ENCODE peak calls at places on chromosomes 3 and 15, in nine cellular contexts. One of them, this sample, is unnamed.

GRCh38 chr15:92611995-92612745 is 43.4 kb downstream of the FAM174B start:
- DNase-seq in A673: no peak
- DNase-seq in right lobe of liver: no peak
- DNase-seq in neural progenitor cell: no peak
- DNase-seq in Peyer's patch: peak
- DNase-seq in dorsolateral prefrontal cortex: peak
- DNase-seq in PC-9: no peak
- DNase-seq in fibroblast of lung: peak
- DNase-seq in pancreas: no peak
- DNase-seq in this sample: peak

GRCh38 chr3:99952306-99952705 is 134.6 kb downstream of the CMSS1 start:
- DNase-seq in Peyer's patch: no peak
- DNase-seq in fibroblast of lung: peak
- DNase-seq in PC-9: no peak
- DNase-seq in neural progenitor cell: no peak
- DNase-seq in right lobe of liver: no peak
- DNase-seq in A673: no peak
- DNase-seq in pancreas: no peak
- DNase-seq in dorsolateral prefrontal cortex: no peak
- DNase-seq in this sample: no peak

GRCh38 chr3:177935008-177935407 is 601.2 kb upstream of the KCNMB2 start:
- DNase-seq in PC-9: no peak
- DNase-seq in right lobe of liver: no peak
- DNase-seq in dorsolateral prefrontal cortex: no peak
- DNase-seq in Peyer's patch: no peak
- DNase-seq in fibroblast of lung: no peak
- DNase-seq in A673: no peak
- DNase-seq in neural progenitor cell: no peak
- DNase-seq in pancreas: no peak
- DNase-seq in this sample: no peak

GRCh38 chr15:78810377-78811123 is 714 bp downstream of the ADAMTS7 start:
- DNase-seq in neural progenitor cell: peak
- DNase-seq in Peyer's patch: peak
- DNase-seq in dorsolateral prefrontal cortex: no peak
- DNase-seq in PC-9: peak
- DNase-seq in pancreas: peak
- DNase-seq in fibroblast of lung: peak
- DNase-seq in right lobe of liver: peak
- DNase-seq in A673: peak
- DNase-seq in this sample: no peak

GRCh38 chr3:153372326-153372725 is 210.3 kb downstream of the RAP2B start:
- DNase-seq in neural progenitor cell: no peak
- DNase-seq in dorsolateral prefrontal cortex: no peak
- DNase-seq in pancreas: no peak
- DNase-seq in right lobe of liver: peak
- DNase-seq in A673: no peak
- DNase-seq in PC-9: no peak
- DNase-seq in Peyer's patch: no peak
- DNase-seq in fibroblast of lung: peak
- DNase-seq in this sample: no peak

GRCh38 chr3:106341090-106341489 is 472.3 kb upstream of the CBLB start:
- DNase-seq in PC-9: no peak
- DNase-seq in pancreas: no peak
- DNase-seq in dorsolateral prefrontal cortex: no peak
- DNase-seq in Peyer's patch: no peak
- DNase-seq in A673: no peak
- DNase-seq in neural progenitor cell: no peak
- DNase-seq in fibroblast of lung: peak
- DNase-seq in right lobe of liver: no peak
- DNase-seq in this sample: no peak

GRCh38 chr3:195394024-195394423 is 48.8 kb downstream of the ACAP2 start:
- DNase-seq in pancreas: no peak
- DNase-seq in Peyer's patch: no peak
- DNase-seq in PC-9: no peak
- DNase-seq in neural progenitor cell: no peak
- DNase-seq in fibroblast of lung: no peak
- DNase-seq in right lobe of liver: no peak
- DNase-seq in A673: no peak
- DNase-seq in dorsolateral prefrontal cortex: no peak
- DNase-seq in this sample: no peak

GRCh38 chr15:85333132-85333831 is 47.1 kb upstream of the AKAP13 start:
- DNase-seq in Peyer's patch: no peak
- DNase-seq in right lobe of liver: no peak
- DNase-seq in A673: no peak
- DNase-seq in neural progenitor cell: no peak
- DNase-seq in pancreas: no peak
- DNase-seq in PC-9: no peak
- DNase-seq in fibroblast of lung: peak
- DNase-seq in dorsolateral prefrontal cortex: no peak
- DNase-seq in this sample: no peak

GRCh38 chr3:38579551-38580449 is 69.7 kb downstream of the SCN5A start:
- DNase-seq in pancreas: no peak
- DNase-seq in Peyer's patch: peak
- DNase-seq in fibroblast of lung: peak
- DNase-seq in PC-9: no peak
- DNase-seq in right lobe of liver: no peak
- DNase-seq in neural progenitor cell: no peak
- DNase-seq in dorsolateral prefrontal cortex: no peak
- DNase-seq in A673: no peak
- DNase-seq in this sample: no peak

GRCh38 chr3:183884097-183884436 is 613 bp downstream of the PARL start:
- DNase-seq in Peyer's patch: no peak
- DNase-seq in pancreas: no peak
- DNase-seq in A673: no peak
- DNase-seq in PC-9: no peak
- DNase-seq in fibroblast of lung: peak
- DNase-seq in neural progenitor cell: peak
- DNase-seq in dorsolateral prefrontal cortex: no peak
- DNase-seq in right lobe of liver: no peak
- DNase-seq in this sample: no peak

GRCh38 chr3:4588410-4588809 is 95.3 kb downstream of the ITPR1 start:
- DNase-seq in pancreas: no peak
- DNase-seq in PC-9: no peak
- DNase-seq in fibroblast of lung: peak
- DNase-seq in Peyer's patch: no peak
- DNase-seq in right lobe of liver: no peak
- DNase-seq in A673: no peak
- DNase-seq in neural progenitor cell: no peak
- DNase-seq in dorsolateral prefrontal cortex: no peak
- DNase-seq in this sample: no peak

GRCh38 chr3:175338775-175339535 is 479.8 kb downstream of the NAALADL2 start:
- DNase-seq in pancreas: no peak
- DNase-seq in fibroblast of lung: peak
- DNase-seq in PC-9: peak
- DNase-seq in dorsolateral prefrontal cortex: no peak
- DNase-seq in Peyer's patch: peak
- DNase-seq in A673: no peak
- DNase-seq in neural progenitor cell: peak
- DNase-seq in right lobe of liver: peak
- DNase-seq in this sample: no peak

GRCh38 chr3:189797103-189797850 is 166.1 kb downstream of the TP63 start:
- DNase-seq in pancreas: no peak
- DNase-seq in neural progenitor cell: peak
- DNase-seq in right lobe of liver: no peak
- DNase-seq in A673: peak
- DNase-seq in dorsolateral prefrontal cortex: no peak
- DNase-seq in fibroblast of lung: no peak
- DNase-seq in PC-9: no peak
- DNase-seq in Peyer's patch: no peak
- DNase-seq in this sample: no peak

GRCh38 chr3:12710062-12710461 is 46.1 kb upstream of the RAF1 start:
- DNase-seq in fibroblast of lung: no peak
- DNase-seq in dorsolateral prefrontal cortex: no peak
- DNase-seq in PC-9: no peak
- DNase-seq in right lobe of liver: no peak
- DNase-seq in pancreas: no peak
- DNase-seq in neural progenitor cell: no peak
- DNase-seq in A673: no peak
- DNase-seq in Peyer's patch: no peak
- DNase-seq in this sample: no peak

GRCh38 chr3:152281032-152281713 is 12.4 kb downstream of the MBNL1 start:
- DNase-seq in right lobe of liver: no peak
- DNase-seq in fibroblast of lung: no peak
- DNase-seq in neural progenitor cell: no peak
- DNase-seq in dorsolateral prefrontal cortex: no peak
- DNase-seq in A673: no peak
- DNase-seq in PC-9: no peak
- DNase-seq in Peyer's patch: no peak
- DNase-seq in pancreas: no peak
- DNase-seq in this sample: no peak

GRCh38 chr3:136994772-136995516 is 37.2 kb downstream of the IL20RB start:
- DNase-seq in neural progenitor cell: no peak
- DNase-seq in fibroblast of lung: peak
- DNase-seq in right lobe of liver: peak
- DNase-seq in pancreas: peak
- DNase-seq in A673: peak
- DNase-seq in dorsolateral prefrontal cortex: peak
- DNase-seq in PC-9: peak
- DNase-seq in Peyer's patch: peak
- DNase-seq in this sample: peak

GRCh38 chr15:64180235-64180824 is 17.5 kb upstream of the PPIB start:
- DNase-seq in Peyer's patch: no peak
- DNase-seq in dorsolateral prefrontal cortex: no peak
- DNase-seq in pancreas: no peak
- DNase-seq in PC-9: no peak
- DNase-seq in neural progenitor cell: no peak
- DNase-seq in fibroblast of lung: no peak
- DNase-seq in A673: no peak
- DNase-seq in right lobe of liver: no peak
- DNase-seq in this sample: no peak

GRCh38 chr3:66253790-66254620 is 33.2 kb downstream of the SLC25A26 start:
- DNase-seq in PC-9: no peak
- DNase-seq in fibroblast of lung: peak
- DNase-seq in right lobe of liver: no peak
- DNase-seq in Peyer's patch: no peak
- DNase-seq in neural progenitor cell: peak
- DNase-seq in dorsolateral prefrontal cortex: no peak
- DNase-seq in pancreas: no peak
- DNase-seq in A673: peak
- DNase-seq in this sample: no peak

GRCh38 chr3:8204846-8205624 is 296.6 kb upstream of the LMCD1 start:
- DNase-seq in dorsolateral prefrontal cortex: no peak
- DNase-seq in A673: peak
- DNase-seq in fibroblast of lung: peak
- DNase-seq in right lobe of liver: no peak
- DNase-seq in Peyer's patch: no peak
- DNase-seq in PC-9: no peak
- DNase-seq in neural progenitor cell: no peak
- DNase-seq in pancreas: no peak
- DNase-seq in this sample: no peak

GRCh38 chr3:14422016-14422963 is 19.9 kb downstream of the SLC6A6 start:
- DNase-seq in right lobe of liver: no peak
- DNase-seq in PC-9: no peak
- DNase-seq in fibroblast of lung: no peak
- DNase-seq in A673: no peak
- DNase-seq in Peyer's patch: no peak
- DNase-seq in neural progenitor cell: no peak
- DNase-seq in dorsolateral prefrontal cortex: no peak
- DNase-seq in pancreas: no peak
- DNase-seq in this sample: no peak

GRCh38 chr15:77060560-77060959 is 10.3 kb downstream of the TSPAN3 start:
- DNase-seq in PC-9: no peak
- DNase-seq in pancreas: no peak
- DNase-seq in right lobe of liver: no peak
- DNase-seq in neural progenitor cell: no peak
- DNase-seq in Peyer's patch: no peak
- DNase-seq in fibroblast of lung: peak
- DNase-seq in dorsolateral prefrontal cortex: no peak
- DNase-seq in A673: no peak
- DNase-seq in this sample: no peak

GRCh38 chr3:137763594-137763938 is 549 bp upstream of the SOX14 start:
- DNase-seq in neural progenitor cell: peak
- DNase-seq in dorsolateral prefrontal cortex: no peak
- DNase-seq in pancreas: peak
- DNase-seq in PC-9: no peak
- DNase-seq in fibroblast of lung: no peak
- DNase-seq in Peyer's patch: no peak
- DNase-seq in A673: no peak
- DNase-seq in right lobe of liver: no peak
- DNase-seq in this sample: no peak

GRCh38 chr3:172184106-172184822 is 144.9 kb downstream of the FNDC3B start:
- DNase-seq in Peyer's patch: no peak
- DNase-seq in pancreas: no peak
- DNase-seq in PC-9: no peak
- DNase-seq in right lobe of liver: no peak
- DNase-seq in fibroblast of lung: no peak
- DNase-seq in dorsolateral prefrontal cortex: no peak
- DNase-seq in neural progenitor cell: no peak
- DNase-seq in A673: no peak
- DNase-seq in this sample: no peak
- H3K27ac ChIP-seq in Peyer's patch: no peak
- H3K27ac ChIP-seq in pancreas: no peak
- H3K27ac ChIP-seq in PC-9: peak
- H3K27ac ChIP-seq in right lobe of liver: no peak
- H3K27ac ChIP-seq in fibroblast of lung: no peak
- H3K27ac ChIP-seq in dorsolateral prefrontal cortex: no peak
- H3K27ac ChIP-seq in neural progenitor cell: no peak
- H3K27ac ChIP-seq in A673: no peak
- H3K27ac ChIP-seq in this sample: peak

GRCh38 chr3:75140904-75141615 is 523.1 kb upstream of the FRG2C start:
- DNase-seq in Peyer's patch: peak
- DNase-seq in A673: no peak
- DNase-seq in neural progenitor cell: no peak
- DNase-seq in right lobe of liver: no peak
- DNase-seq in pancreas: no peak
- DNase-seq in PC-9: no peak
- DNase-seq in fibroblast of lung: no peak
- DNase-seq in dorsolateral prefrontal cortex: no peak
- DNase-seq in this sample: no peak
- TF ChIP-seq CTCF in Peyer's patch: peak
- TF ChIP-seq CTCF in A673: no peak
- TF ChIP-seq CTCF in neural progenitor cell: no peak
- TF ChIP-seq CTCF in right lobe of liver: no peak
- TF ChIP-seq CTCF in pancreas: no peak
- TF ChIP-seq CTCF in PC-9: no peak
- TF ChIP-seq CTCF in fibroblast of lung: no peak
- TF ChIP-seq CTCF in dorsolateral prefrontal cortex: no peak
- TF ChIP-seq CTCF in this sample: no peak

GRCh38 chr3:114454592-114455251 is 160.9 kb downstream of the TIGIT start:
- DNase-seq in A673: peak
- DNase-seq in dorsolateral prefrontal cortex: no peak
- DNase-seq in neural progenitor cell: peak
- DNase-seq in right lobe of liver: no peak
- DNase-seq in fibroblast of lung: peak
- DNase-seq in pancreas: no peak
- DNase-seq in Peyer's patch: no peak
- DNase-seq in PC-9: no peak
- DNase-seq in this sample: no peak
- H3K4me3 ChIP-seq in A673: peak
- H3K4me3 ChIP-seq in dorsolateral prefrontal cortex: peak
- H3K4me3 ChIP-seq in neural progenitor cell: peak
- H3K4me3 ChIP-seq in right lobe of liver: no peak
- H3K4me3 ChIP-seq in fibroblast of lung: peak
- H3K4me3 ChIP-seq in pancreas: peak
- H3K4me3 ChIP-seq in Peyer's patch: peak
- H3K4me3 ChIP-seq in PC-9: no peak
- H3K4me3 ChIP-seq in this sample: no peak

DNA sequence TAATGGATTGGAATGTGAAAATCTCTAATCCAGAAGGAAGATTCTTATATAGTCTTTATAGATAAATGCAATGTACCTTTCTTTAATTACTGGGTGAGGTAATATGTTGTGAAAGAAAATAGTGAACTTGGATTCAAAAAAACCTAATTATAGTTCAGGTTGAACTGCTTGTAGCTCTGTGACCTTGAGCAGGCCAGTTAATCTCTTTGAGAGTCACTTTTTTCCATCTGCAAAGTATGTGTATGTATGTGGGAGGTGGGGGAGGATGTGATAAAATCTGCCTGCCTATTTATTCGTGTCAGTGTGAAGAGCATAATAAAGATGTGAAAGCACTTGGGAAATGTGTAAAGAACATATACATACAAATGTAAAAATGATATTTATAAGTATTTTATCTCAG is 34.4 kb downstream of the GLCE start:
- DNase-seq in Peyer's patch: no peak
- DNase-seq in pancreas: no peak
- DNase-seq in A673: no peak
- DNase-seq in PC-9: no peak
- DNase-seq in fibroblast of lung: no peak
- DNase-seq in neural progenitor cell: no peak
- DNase-seq in dorsolateral prefrontal cortex: no peak
- DNase-seq in right lobe of liver: no peak
- DNase-seq in this sample: no peak
- H3K27ac ChIP-seq in Peyer's patch: no peak
- H3K27ac ChIP-seq in pancreas: no peak
- H3K27ac ChIP-seq in A673: no peak
- H3K27ac ChIP-seq in PC-9: no peak
- H3K27ac ChIP-seq in fibroblast of lung: no peak
- H3K27ac ChIP-seq in neural progenitor cell: no peak
- H3K27ac ChIP-seq in dorsolateral prefrontal cortex: no peak
- H3K27ac ChIP-seq in right lobe of liver: peak
- H3K27ac ChIP-seq in this sample: no peak

This sample was measured in RWPE2.